ENCODE peak calls at places on chromosomes 11 and 22, in seven cellular contexts. V is endothelial cell of umbilical vein; W is activated T-cell treated with anti-CD3 and anti-CD28 coated beads, Interleukin-2, amount 50 U/mL, for 24 hours; F is mucosa of descending colon; E is Daoy; K is type B pancreatic cell; P is Caki2. Y is an unnamed sample.

GRCh38 chr22:40449676-40450035 is 79.3 kb downstream of the SGSM3 start:
- DNase-seq in V (no peak), W (no peak), F (no peak), E (no peak), K (no peak), P (no peak), Y (no peak)

GRCh38 chr11:118791961-118792578 is 1.1 kb upstream of the DDX6 start:
- DNase-seq in V (no peak), W (peak), F (peak), E (no peak), K (peak), P (no peak), Y (peak)

GRCh38 chr11:98155696-98156095 is 865.1 kb upstream of the CNTN5 start:
- DNase-seq in V (no peak), W (no peak), F (no peak), E (no peak), K (no peak), P (no peak), Y (no peak)

GRCh38 chr11:279966-280761 is 2.0 kb downstream of the NLRP6 start:
- DNase-seq in V (no peak), W (peak), F (peak), E (no peak), K (peak), P (peak), Y (peak)

GRCh38 chr22:29782061-29782845 is 15.1 kb downstream of the UQCR10 start:
- DNase-seq in V (no peak), W (no peak), F (peak), E (peak), K (no peak), P (no peak), Y (no peak)

GRCh38 chr22:31089101-31090100 is 8.3 kb downstream of the SMTN start:
- DNase-seq in V (peak), W (peak), F (peak), E (no peak), K (no peak), P (peak), Y (no peak)

GRCh38 chr11:77072851-77073327 is 6.1 kb downstream of the CAPN5 start:
- DNase-seq in V (no peak), W (no peak), F (no peak), E (no peak), K (peak), P (no peak), Y (no peak)

GRCh38 chr22:24950272-24950902 is 2.1 kb upstream of the KIAA1671 start:
- DNase-seq in V (no peak), W (no peak), F (no peak), E (peak), K (no peak), P (no peak), Y (no peak)

GRCh38 chr11:72599325-72600117 is 74.7 kb downstream of the PDE2A start:
- DNase-seq in V (no peak), W (no peak), F (no peak), E (no peak), K (no peak), P (no peak), Y (no peak)

GRCh38 chr22:45462034-45462655 is 40.5 kb upstream of the FBLN1 start:
- DNase-seq in V (no peak), W (no peak), F (no peak), E (no peak), K (no peak), P (no peak), Y (no peak)

GRCh38 chr11:115194798-115195101 is 309.5 kb downstream of the CADM1 start:
- DNase-seq in V (no peak), W (no peak), F (no peak), E (peak), K (no peak), P (no peak), Y (no peak)

GRCh38 chr22:17890892-17891291 is 116.6 kb upstream of the BID start:
- DNase-seq in V (no peak), W (no peak), F (no peak), E (no peak), K (no peak), P (no peak), Y (no peak)

GRCh38 chr11:68550485-68550817 is 89.9 kb downstream of the PPP6R3 start:
- DNase-seq in V (peak), W (no peak), F (no peak), E (no peak), K (no peak), P (no peak), Y (no peak)

GRCh38 chr11:8267280-8267679 is 3.6 kb upstream of the LMO1 start:
- DNase-seq in V (no peak), W (peak), F (no peak), E (no peak), K (no peak), P (no peak), Y (peak)

GRCh38 chr11:20840341-20840740 is 171.0 kb downstream of the NELL1 start:
- DNase-seq in V (no peak), W (no peak), F (no peak), E (no peak), K (no peak), P (no peak), Y (no peak)

GRCh38 chr11:70883973-70884688 is 368.2 kb downstream of the SHANK2 start:
- DNase-seq in V (no peak), W (no peak), F (no peak), E (no peak), K (no peak), P (no peak), Y (no peak)

GRCh38 chr22:22710719-22711531 is 66.5 kb downstream of the GGTLC2 start:
- DNase-seq in V (peak), W (peak), F (peak), E (peak), K (peak), P (peak), Y (no peak)

GRCh38 chr11:40885257-40885947 is 574.0 kb downstream of the LRRC4C start:
- DNase-seq in V (no peak), W (no peak), F (no peak), E (no peak), K (no peak), P (no peak), Y (no peak)

GRCh38 chr11:6612816-6613136 is 760 bp upstream of the TAF10 start:
- DNase-seq in V (no peak), W (no peak), F (peak), E (no peak), K (peak), P (no peak), Y (no peak)

GRCh38 chr11:14093065-14093464 is 130.5 kb downstream of the SPON1 start:
- DNase-seq in V (no peak), W (no peak), F (no peak), E (no peak), K (no peak), P (no peak), Y (no peak)

GRCh38 chr11:119617343-119617713 is 111.7 kb downstream of the NECTIN1 start:
- DNase-seq in V (no peak), W (no peak), F (no peak), E (no peak), K (peak), P (no peak), Y (no peak)

GRCh38 chr22:22348127-22348814 is 103.7 kb downstream of the VPREB1 start:
- DNase-seq in V (no peak), W (no peak), F (no peak), E (no peak), K (no peak), P (no peak), Y (no peak)

Y was measured in suprapubic skin.